ENCODE peak calls at places on chromosomes 5 and 9, in four cellular contexts. C is WERI-Rb-1, E is A549, Z is OCI-LY7. U is an unnamed sample.
A peak's percentile ranks its signal among the peaks of the same experiment; 100 is the strongest.

GRCh38 chr9:17744786-17745185 is 165.9 kb downstream of the SH3GL2 start:
- DNase-seq in Z (no peak), C (no peak), E (no peak), U (peak; percentile 71)

GRCh38 chr5:154779105-154779504 is 23.9 kb downstream of the LARP1 start:
- DNase-seq in Z (no peak), E (peak; percentile 61), C (peak; percentile 17), U (peak; percentile 64)

GRCh38 chr5:166004006-166004405 is 2287.4 kb upstream of the WWC1 start:
- DNase-seq in Z (no peak), C (no peak), E (no peak), U (no peak)

GRCh38 chr5:32510860-32511259 is 66.3 kb upstream of the ZFR start:
- DNase-seq in Z (no peak), E (no peak), C (no peak), U (no peak)

GRCh38 chr5:7039058-7039457 is 325.8 kb downstream of the TENT4A start:
- DNase-seq in C (no peak), Z (no peak), E (no peak), U (no peak)

GRCh38 chr5:151072234-151073025 is 8.4 kb downstream of the TNIP1 start:
- DNase-seq in E (peak; percentile 75), C (no peak), Z (no peak), U (no peak)

GRCh38 chr9:81632599-81632998 is 56.7 kb downstream of the TLE1 start:
- DNase-seq in E (no peak), Z (no peak), C (no peak), U (no peak)

GRCh38 chr5:34574976-34575467 is 81.1 kb upstream of the RAI14 start:
- DNase-seq in C (no peak), E (no peak), Z (no peak), U (no peak)

GRCh38 chr5:176733586-176734262 is 76.6 kb upstream of the UNC5A start:
- DNase-seq in C (no peak), E (no peak), Z (no peak), U (no peak)

GRCh38 chr9:121725008-121725795 is 73.8 kb downstream of the DAB2IP start:
- DNase-seq in Z (no peak), E (no peak), C (no peak), U (peak; percentile 99)

GRCh38 chr9:94801242-94801641 is 74.7 kb downstream of the AOPEP start:
- DNase-seq in E (no peak), Z (no peak), C (peak; percentile 86), U (no peak)

GRCh38 chr5:59756373-59757035 is 137.0 kb downstream of the PDE4D start:
- DNase-seq in Z (no peak), C (no peak), E (no peak), U (no peak)

GRCh38 chr5:93192107-93192506 is 388.9 kb downstream of the NR2F1-AS1 start:
- DNase-seq in Z (no peak), E (peak; percentile 7), C (no peak), U (no peak)

GRCh38 chr5:140239939-140240700 is 62.8 kb downstream of the PFDN1 start:
- DNase-seq in E (peak; percentile 82), Z (peak; percentile 80), C (peak; percentile 76), U (peak; percentile 79)

GRCh38 chr5:172284275-172284971 is 859 bp upstream of the UBTD2 start:
- DNase-seq in C (no peak), E (no peak), Z (no peak), U (peak; percentile 38)

GRCh38 chr9:87193925-87194380 is 246.6 kb upstream of the GAS1 start:
- DNase-seq in E (no peak), Z (no peak), C (no peak), U (peak; percentile 36)

DNA sequence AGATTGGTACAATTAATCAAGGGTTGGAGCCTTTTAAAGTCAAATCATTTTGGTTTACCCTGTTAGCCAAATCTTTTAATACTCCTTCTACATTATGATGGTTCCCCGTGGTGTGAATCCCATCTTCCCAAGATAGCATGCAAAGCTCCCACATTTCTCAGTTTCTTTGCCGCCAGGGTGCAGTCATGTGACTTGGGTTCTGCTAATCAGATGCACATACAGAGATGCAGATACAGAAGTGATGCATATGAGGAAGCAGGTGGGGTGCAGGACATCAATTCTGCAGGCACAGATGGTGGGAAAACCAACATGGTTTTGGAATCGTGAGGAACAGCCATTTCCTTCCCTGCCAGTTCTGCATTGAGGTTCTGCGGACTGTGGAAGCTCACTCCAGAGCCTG is 8.4 kb upstream of the MAST4 start:
- DNase-seq in E (no peak), Z (no peak), C (peak; percentile 13), U (no peak)
- H3K27ac ChIP-seq in E (no peak overlapping the region), Z (no peak overlapping the region), C (no peak overlapping the region), U (no peak overlapping the region)

GRCh38 chr9:573551-574410 is 267.7 kb upstream of the DMRT1 start:
- DNase-seq in E (no peak), C (no peak), Z (no peak), U (peak; percentile 44)
- H3K27ac ChIP-seq in E (peak overlapping the region; percentile 6), C (no peak overlapping the region), Z (no peak overlapping the region), U (peak overlapping the region; percentile 89)

GRCh38 chr5:127976525-127976924 is 107.0 kb upstream of the SLC12A2 start:
- DNase-seq in Z (no peak), C (no peak), E (no peak), U (no peak)
- H3K27ac ChIP-seq in Z (no peak overlapping the region), C (no peak overlapping the region), E (no peak overlapping the region), U (no peak overlapping the region)

DNA sequence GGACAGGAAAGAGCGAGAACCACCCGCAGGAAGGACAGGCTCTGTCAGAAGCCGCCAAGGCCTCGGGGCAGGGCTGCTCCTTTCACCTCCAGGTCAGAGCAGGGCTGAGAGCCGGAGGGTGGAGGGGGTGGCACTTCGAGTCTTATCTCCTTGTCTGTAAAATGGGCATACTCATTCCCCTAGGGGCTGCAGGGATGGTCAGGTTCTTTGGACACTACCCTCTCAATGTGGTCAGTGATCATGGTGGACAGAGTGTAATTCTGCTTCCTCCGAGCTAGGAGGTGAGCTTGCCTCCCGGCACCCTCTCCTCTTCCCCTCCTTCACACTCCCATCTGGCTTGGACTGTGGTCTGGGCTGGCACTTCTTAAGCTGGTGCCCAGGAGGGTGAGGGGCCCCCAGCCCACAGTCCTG is 39.6 kb downstream of the RGS3 start:
- DNase-seq in E (no peak), C (no peak), Z (no peak), U (no peak)
- H3K27ac ChIP-seq in E (peak overlapping the region; percentile 26), C (no peak overlapping the region), Z (no peak overlapping the region), U (no peak overlapping the region)

GRCh38 chr9:133564451-133564850 is 29.9 kb downstream of the ADAMTSL2 start:
- DNase-seq in Z (no peak), E (no peak), C (no peak), U (peak; percentile 30)
- H3K27ac ChIP-seq in Z (no peak overlapping the region), E (no peak overlapping the region), C (no peak overlapping the region), U (peak overlapping the region; percentile 30)

GRCh38 chr5:135208555-135209494 is 174.8 kb upstream of the PITX1 start:
- DNase-seq in C (peak; percentile 4), Z (no peak), E (peak; percentile 40), U (peak; percentile 95)
- H3K27ac ChIP-seq in C (peak overlapping the region; percentile 28), Z (no peak overlapping the region), E (peak overlapping the region; percentile 83), U (no peak overlapping the region)

GRCh38 chr9:37410969-37411785 is 11.3 kb upstream of the GRHPR start:
- DNase-seq in E (no peak), C (no peak), Z (peak; percentile 92), U (no peak)

GRCh38 chr9:37413311-37413710 is 9.2 kb upstream of the GRHPR start:
- DNase-seq in Z (no peak), C (no peak), E (no peak), U (no peak)

GRCh38 chr9:37414503-37414943 is 8.0 kb upstream of the GRHPR start:
- DNase-seq in Z (peak; percentile 65), E (no peak), C (no peak), U (no peak)

GRCh38 chr9:37410354-37410861 is 12.1 kb upstream of the GRHPR start:
- DNase-seq in Z (peak; percentile 57), E (no peak), C (no peak), U (no peak)

GRCh38 chr9:37412431-37413151 is 9.9 kb upstream of the GRHPR start:
- DNase-seq in E (no peak), C (peak; percentile 56), Z (peak; percentile 69), U (peak; percentile 49)
- H3K27ac ChIP-seq in E (no peak overlapping the region), C (peak overlapping the region; percentile 72), Z (peak overlapping the region; percentile 97), U (no peak overlapping the region)

U was measured in cardiac muscle cell.